ENCODE peak calls at places on chromosomes 11 and 22, in seven cellular contexts. One of them, this sample, is unnamed. For H3K27me3, the result is how much of the 10 kb centered on the place peaks cover.

GRCh38 chr22:50621948-50622722 is 5.8 kb downstream of the ARSA start:
- DNase-seq in neural progenitor cell: peak
- DNase-seq in colonic mucosa: peak
- DNase-seq in left lung: peak
- DNase-seq in Caco-2: no peak
- DNase-seq in sigmoid colon: no peak
- DNase-seq in psoas muscle: no peak
- DNase-seq in this sample: peak

GRCh38 chr11:125090816-125091215 is 20.6 kb downstream of the TMEM218 start:
- DNase-seq in neural progenitor cell: no peak
- DNase-seq in colonic mucosa: peak
- DNase-seq in left lung: no peak
- DNase-seq in Caco-2: no peak
- DNase-seq in sigmoid colon: no peak
- DNase-seq in psoas muscle: no peak
- DNase-seq in this sample: no peak

GRCh38 chr11:76745561-76746207 is 37.5 kb upstream of the TSKU start:
- DNase-seq in neural progenitor cell: no peak
- DNase-seq in colonic mucosa: peak
- DNase-seq in left lung: no peak
- DNase-seq in Caco-2: peak
- DNase-seq in sigmoid colon: no peak
- DNase-seq in psoas muscle: no peak
- DNase-seq in this sample: no peak

GRCh38 chr11:12755510-12755909 is 81.3 kb downstream of the TEAD1 start:
- DNase-seq in neural progenitor cell: no peak
- DNase-seq in colonic mucosa: no peak
- DNase-seq in left lung: no peak
- DNase-seq in Caco-2: no peak
- DNase-seq in sigmoid colon: no peak
- DNase-seq in psoas muscle: no peak
- DNase-seq in this sample: no peak

GRCh38 chr11:80330302-80330701 is 889.5 kb upstream of the TENM4 start:
- DNase-seq in neural progenitor cell: no peak
- DNase-seq in colonic mucosa: no peak
- DNase-seq in left lung: no peak
- DNase-seq in Caco-2: no peak
- DNase-seq in sigmoid colon: no peak
- DNase-seq in psoas muscle: no peak
- DNase-seq in this sample: no peak

GRCh38 chr11:23398052-23398451 is 537.8 kb upstream of the CCDC179 start:
- DNase-seq in neural progenitor cell: no peak
- DNase-seq in colonic mucosa: no peak
- DNase-seq in left lung: no peak
- DNase-seq in Caco-2: no peak
- DNase-seq in sigmoid colon: no peak
- DNase-seq in psoas muscle: no peak
- DNase-seq in this sample: no peak

GRCh38 chr11:27477831-27478230 is 5.2 kb upstream of the LGR4 start:
- DNase-seq in neural progenitor cell: no peak
- DNase-seq in colonic mucosa: no peak
- DNase-seq in left lung: no peak
- DNase-seq in Caco-2: no peak
- DNase-seq in sigmoid colon: no peak
- DNase-seq in psoas muscle: no peak
- DNase-seq in this sample: no peak

GRCh38 chr11:10233581-10233980 is 60.4 kb downstream of the SBF2 start:
- DNase-seq in neural progenitor cell: no peak
- DNase-seq in colonic mucosa: no peak
- DNase-seq in left lung: no peak
- DNase-seq in Caco-2: no peak
- DNase-seq in sigmoid colon: no peak
- DNase-seq in psoas muscle: no peak
- DNase-seq in this sample: no peak

GRCh38 chr22:19292262-19293230 is 1.0 kb upstream of the CLTCL1 start:
- DNase-seq in neural progenitor cell: no peak
- DNase-seq in colonic mucosa: peak
- DNase-seq in left lung: no peak
- DNase-seq in Caco-2: no peak
- DNase-seq in sigmoid colon: no peak
- DNase-seq in psoas muscle: peak
- DNase-seq in this sample: peak

GRCh38 chr11:87198266-87198881 is 160.6 kb downstream of the TMEM135 start:
- DNase-seq in neural progenitor cell: no peak
- DNase-seq in colonic mucosa: no peak
- DNase-seq in left lung: no peak
- DNase-seq in Caco-2: no peak
- DNase-seq in sigmoid colon: no peak
- DNase-seq in psoas muscle: no peak
- DNase-seq in this sample: no peak

GRCh38 chr11:19728436-19728835 is 15.8 kb downstream of the NAV2 start:
- DNase-seq in neural progenitor cell: no peak
- DNase-seq in colonic mucosa: no peak
- DNase-seq in left lung: no peak
- DNase-seq in Caco-2: no peak
- DNase-seq in sigmoid colon: no peak
- DNase-seq in psoas muscle: no peak
- DNase-seq in this sample: no peak

GRCh38 chr11:70402685-70403084 is 4.4 kb downstream of the CTTN start:
- DNase-seq in neural progenitor cell: no peak
- DNase-seq in colonic mucosa: no peak
- DNase-seq in left lung: no peak
- DNase-seq in Caco-2: no peak
- DNase-seq in sigmoid colon: no peak
- DNase-seq in psoas muscle: no peak
- DNase-seq in this sample: no peak

GRCh38 chr11:55707029-55707428 is 45.0 kb downstream of the OR4C6 start:
- DNase-seq in neural progenitor cell: peak
- DNase-seq in colonic mucosa: no peak
- DNase-seq in left lung: no peak
- DNase-seq in Caco-2: no peak
- DNase-seq in sigmoid colon: no peak
- DNase-seq in psoas muscle: no peak
- DNase-seq in this sample: no peak

GRCh38 chr22:37850801-37851200 is 1.6 kb downstream of the EIF3L start:
- DNase-seq in neural progenitor cell: no peak
- DNase-seq in colonic mucosa: no peak
- DNase-seq in left lung: no peak
- DNase-seq in Caco-2: no peak
- DNase-seq in sigmoid colon: no peak
- DNase-seq in psoas muscle: no peak
- DNase-seq in this sample: no peak

GRCh38 chr11:114080769-114081168 is 21.3 kb downstream of the ZBTB16 start:
- DNase-seq in neural progenitor cell: no peak
- DNase-seq in colonic mucosa: no peak
- DNase-seq in left lung: no peak
- DNase-seq in Caco-2: no peak
- DNase-seq in sigmoid colon: no peak
- DNase-seq in psoas muscle: no peak
- DNase-seq in this sample: no peak

GRCh38 chr11:130671801-130672700 is 223.6 kb downstream of the ADAMTS15 start:
- DNase-seq in neural progenitor cell: peak
- DNase-seq in colonic mucosa: peak
- DNase-seq in left lung: no peak
- DNase-seq in Caco-2: no peak
- DNase-seq in sigmoid colon: peak
- DNase-seq in psoas muscle: peak
- DNase-seq in this sample: no peak

GRCh38 chr22:24518228-24518627 is 23.1 kb downstream of the UPB1 start:
- DNase-seq in neural progenitor cell: no peak
- DNase-seq in colonic mucosa: no peak
- DNase-seq in left lung: no peak
- DNase-seq in Caco-2: no peak
- DNase-seq in sigmoid colon: no peak
- DNase-seq in psoas muscle: no peak
- DNase-seq in this sample: no peak

GRCh38 chr22:24523873-24524272 is 28.7 kb downstream of the UPB1 start:
- DNase-seq in neural progenitor cell: no peak
- DNase-seq in colonic mucosa: no peak
- DNase-seq in left lung: no peak
- DNase-seq in Caco-2: no peak
- DNase-seq in sigmoid colon: no peak
- DNase-seq in psoas muscle: no peak
- DNase-seq in this sample: no peak

GRCh38 chr22:24525416-24526037 is 29.4 kb downstream of the GUCD1 start:
- DNase-seq in neural progenitor cell: peak
- DNase-seq in colonic mucosa: peak
- DNase-seq in left lung: peak
- DNase-seq in Caco-2: peak
- DNase-seq in sigmoid colon: peak
- DNase-seq in psoas muscle: peak
- DNase-seq in this sample: peak

GRCh38 chr22:24518774-24519485 is 23.8 kb downstream of the UPB1 start:
- DNase-seq in neural progenitor cell: no peak
- DNase-seq in colonic mucosa: no peak
- DNase-seq in left lung: no peak
- DNase-seq in Caco-2: no peak
- DNase-seq in sigmoid colon: no peak
- DNase-seq in psoas muscle: no peak
- DNase-seq in this sample: no peak

GRCh38 chr22:24521791-24522245 is 26.7 kb downstream of the UPB1 start:
- DNase-seq in neural progenitor cell: peak
- DNase-seq in colonic mucosa: peak
- DNase-seq in left lung: no peak
- DNase-seq in Caco-2: peak
- DNase-seq in sigmoid colon: no peak
- DNase-seq in psoas muscle: no peak
- DNase-seq in this sample: peak
- TF ChIP-seq CTCF in neural progenitor cell: peak
- TF ChIP-seq CTCF in colonic mucosa: peak
- TF ChIP-seq CTCF in left lung: peak
- TF ChIP-seq CTCF in Caco-2: peak
- TF ChIP-seq CTCF in sigmoid colon: no peak
- TF ChIP-seq CTCF in psoas muscle: peak
- TF ChIP-seq CTCF in this sample: peak

GRCh38 chr22:22696104-22696503 is 51.7 kb downstream of the GGTLC2 start:
- DNase-seq in neural progenitor cell: no peak
- DNase-seq in colonic mucosa: no peak
- DNase-seq in left lung: no peak
- DNase-seq in Caco-2: no peak
- DNase-seq in sigmoid colon: no peak
- DNase-seq in psoas muscle: no peak
- DNase-seq in this sample: no peak

GRCh38 chr22:22692707-22693530 is 48.5 kb downstream of the GGTLC2 start:
- DNase-seq in neural progenitor cell: peak
- DNase-seq in colonic mucosa: peak
- DNase-seq in left lung: peak
- DNase-seq in Caco-2: peak
- DNase-seq in sigmoid colon: peak
- DNase-seq in psoas muscle: no peak
- DNase-seq in this sample: no peak

GRCh38 chr22:22691716-22692701 is 47.6 kb downstream of the GGTLC2 start:
- DNase-seq in neural progenitor cell: no peak
- DNase-seq in colonic mucosa: no peak
- DNase-seq in left lung: no peak
- DNase-seq in Caco-2: no peak
- DNase-seq in sigmoid colon: peak
- DNase-seq in psoas muscle: no peak
- DNase-seq in this sample: no peak

GRCh38 chr22:22693531-22693884 is 49.1 kb downstream of the GGTLC2 start:
- DNase-seq in neural progenitor cell: no peak
- DNase-seq in colonic mucosa: no peak
- DNase-seq in left lung: no peak
- DNase-seq in Caco-2: no peak
- DNase-seq in sigmoid colon: no peak
- DNase-seq in psoas muscle: no peak
- DNase-seq in this sample: no peak

GRCh38 chr22:22694106-22694505 is 49.7 kb downstream of the GGTLC2 start:
- DNase-seq in neural progenitor cell: no peak
- DNase-seq in colonic mucosa: no peak
- DNase-seq in left lung: no peak
- DNase-seq in Caco-2: no peak
- DNase-seq in sigmoid colon: no peak
- DNase-seq in psoas muscle: no peak
- DNase-seq in this sample: no peak
- H3K27me3 ChIP-seq in neural progenitor cell: half or more
- H3K27me3 ChIP-seq in colonic mucosa: under half
- H3K27me3 ChIP-seq in left lung: under half
- H3K27me3 ChIP-seq in Caco-2: under half
- H3K27me3 ChIP-seq in sigmoid colon: under half
- H3K27me3 ChIP-seq in psoas muscle: under half
- H3K27me3 ChIP-seq in this sample: under half

GRCh38 chr22:41922940-41923594 is 3.5 kb downstream of the TNFRSF13C start:
- DNase-seq in neural progenitor cell: no peak
- DNase-seq in colonic mucosa: no peak
- DNase-seq in left lung: no peak
- DNase-seq in Caco-2: no peak
- DNase-seq in sigmoid colon: no peak
- DNase-seq in psoas muscle: no peak
- DNase-seq in this sample: no peak

GRCh38 chr22:41919357-41920224 is 4.7 kb upstream of the SHISA8 start:
- DNase-seq in neural progenitor cell: peak
- DNase-seq in colonic mucosa: peak
- DNase-seq in left lung: no peak
- DNase-seq in Caco-2: no peak
- DNase-seq in sigmoid colon: no peak
- DNase-seq in psoas muscle: peak
- DNase-seq in this sample: peak

GRCh38 chr22:41922336-41922735 is 4.3 kb downstream of the TNFRSF13C start:
- DNase-seq in neural progenitor cell: no peak
- DNase-seq in colonic mucosa: no peak
- DNase-seq in left lung: no peak
- DNase-seq in Caco-2: no peak
- DNase-seq in sigmoid colon: no peak
- DNase-seq in psoas muscle: no peak
- DNase-seq in this sample: no peak

GRCh38 chr22:41917906-41918791 is 3.3 kb upstream of the SHISA8 start:
- DNase-seq in neural progenitor cell: no peak
- DNase-seq in colonic mucosa: peak
- DNase-seq in left lung: no peak
- DNase-seq in Caco-2: no peak
- DNase-seq in sigmoid colon: no peak
- DNase-seq in psoas muscle: peak
- DNase-seq in this sample: no peak

GRCh38 chr22:41920271-41920976 is 5.5 kb upstream of the SHISA8 start:
- DNase-seq in neural progenitor cell: no peak
- DNase-seq in colonic mucosa: no peak
- DNase-seq in left lung: no peak
- DNase-seq in Caco-2: no peak
- DNase-seq in sigmoid colon: no peak
- DNase-seq in psoas muscle: no peak
- DNase-seq in this sample: no peak
- H3K4me3 ChIP-seq in neural progenitor cell: no peak
- H3K4me3 ChIP-seq in colonic mucosa: peak
- H3K4me3 ChIP-seq in left lung: peak
- H3K4me3 ChIP-seq in Caco-2: no peak
- H3K4me3 ChIP-seq in sigmoid colon: peak
- H3K4me3 ChIP-seq in psoas muscle: peak
- H3K4me3 ChIP-seq in this sample: peak

DNA sequence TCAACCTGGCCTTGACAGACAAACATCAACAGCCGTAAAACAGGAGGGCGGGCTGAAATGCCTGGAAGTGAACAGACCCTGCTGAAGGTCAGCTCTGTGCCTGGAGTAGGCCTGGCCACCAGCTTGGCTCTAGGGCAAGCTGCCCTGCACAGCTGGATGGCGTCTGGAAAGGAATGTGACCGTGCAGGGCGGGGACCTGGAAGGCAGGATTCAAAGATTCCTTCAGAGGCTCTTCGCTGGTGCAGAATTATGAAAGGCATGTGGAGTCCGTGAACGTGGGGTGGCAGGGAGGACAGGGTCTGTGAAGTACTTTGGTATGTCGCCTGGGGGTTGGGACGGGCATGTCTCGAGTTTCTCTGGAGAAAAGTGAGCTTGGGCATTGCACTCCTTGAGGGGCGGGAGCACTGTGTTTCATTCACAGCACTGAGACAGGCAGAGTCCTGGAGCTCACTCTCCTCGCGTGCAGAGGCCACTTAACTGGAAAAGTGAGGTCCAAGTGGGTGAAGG is 1.5 kb downstream of the EHD1 start:
- DNase-seq in neural progenitor cell: peak
- DNase-seq in colonic mucosa: peak
- DNase-seq in left lung: peak
- DNase-seq in Caco-2: peak
- DNase-seq in sigmoid colon: no peak
- DNase-seq in psoas muscle: peak
- DNase-seq in this sample: peak
- TF ChIP-seq CTCF in neural progenitor cell: no peak
- TF ChIP-seq CTCF in colonic mucosa: no peak
- TF ChIP-seq CTCF in left lung: no peak
- TF ChIP-seq CTCF in Caco-2: no peak
- TF ChIP-seq CTCF in sigmoid colon: no peak
- TF ChIP-seq CTCF in psoas muscle: no peak
- TF ChIP-seq CTCF in this sample: no peak